ENCODE peak calls at places on chromosome 14, in nine cellular contexts. One of them, this sample, is unnamed.

GRCh38 chr14:23121401-23121800 is 2.3 kb upstream of the CEBPE start:
- DNase-seq in sigmoid colon: peak; percentile 80
- DNase-seq in CD8-positive, alpha-beta T cell: no peak
- DNase-seq in OCI-LY7: peak; percentile 83
- DNase-seq in endothelial cell: peak; percentile 43
- DNase-seq in transverse colon: peak; percentile 36
- DNase-seq in AG09309: peak; percentile 31
- DNase-seq in AG10803: peak; percentile 71
- DNase-seq in fibroblast of pulmonary artery: peak; percentile 87
- DNase-seq in this sample: peak; percentile 82

GRCh38 chr14:21056520-21057163 is 980 bp upstream of the RNASE8 start:
- DNase-seq in fibroblast of pulmonary artery: no peak
- DNase-seq in CD8-positive, alpha-beta T cell: no peak
- DNase-seq in AG09309: no peak
- DNase-seq in AG10803: peak; percentile 84
- DNase-seq in OCI-LY7: no peak
- DNase-seq in transverse colon: peak; percentile 85
- DNase-seq in endothelial cell: no peak
- DNase-seq in sigmoid colon: no peak
- DNase-seq in this sample: no peak

GRCh38 chr14:67357583-67358354 is 1.8 kb downstream of the ATP6V1D start:
- DNase-seq in endothelial cell: no peak
- DNase-seq in sigmoid colon: no peak
- DNase-seq in AG10803: peak; percentile 23
- DNase-seq in fibroblast of pulmonary artery: no peak
- DNase-seq in OCI-LY7: no peak
- DNase-seq in transverse colon: no peak
- DNase-seq in AG09309: no peak
- DNase-seq in CD8-positive, alpha-beta T cell: no peak
- DNase-seq in this sample: no peak

GRCh38 chr14:71266994-71267636 is 359.9 kb downstream of the PCNX1 start:
- DNase-seq in endothelial cell: no peak
- DNase-seq in transverse colon: no peak
- DNase-seq in CD8-positive, alpha-beta T cell: no peak
- DNase-seq in OCI-LY7: no peak
- DNase-seq in sigmoid colon: no peak
- DNase-seq in AG10803: peak; percentile 43
- DNase-seq in fibroblast of pulmonary artery: peak; percentile 31
- DNase-seq in AG09309: peak; percentile 37
- DNase-seq in this sample: no peak

GRCh38 chr14:78805586-78805985 is 635.4 kb downstream of the NRXN3 start:
- DNase-seq in fibroblast of pulmonary artery: no peak
- DNase-seq in CD8-positive, alpha-beta T cell: no peak
- DNase-seq in OCI-LY7: no peak
- DNase-seq in AG09309: no peak
- DNase-seq in sigmoid colon: no peak
- DNase-seq in transverse colon: no peak
- DNase-seq in endothelial cell: no peak
- DNase-seq in AG10803: no peak
- DNase-seq in this sample: no peak

GRCh38 chr14:71532349-71532748 is 399.9 kb upstream of the RGS6 start:
- DNase-seq in transverse colon: no peak
- DNase-seq in OCI-LY7: no peak
- DNase-seq in CD8-positive, alpha-beta T cell: no peak
- DNase-seq in AG10803: peak; percentile 65
- DNase-seq in sigmoid colon: no peak
- DNase-seq in endothelial cell: no peak
- DNase-seq in fibroblast of pulmonary artery: no peak
- DNase-seq in AG09309: peak; percentile 46
- DNase-seq in this sample: no peak

GRCh38 chr14:50605776-50606175 is 45.8 kb downstream of the ATL1 start:
- DNase-seq in sigmoid colon: no peak
- DNase-seq in fibroblast of pulmonary artery: peak; percentile 60
- DNase-seq in transverse colon: no peak
- DNase-seq in endothelial cell: no peak
- DNase-seq in AG09309: no peak
- DNase-seq in AG10803: no peak
- DNase-seq in CD8-positive, alpha-beta T cell: no peak
- DNase-seq in OCI-LY7: no peak
- DNase-seq in this sample: no peak

GRCh38 chr14:62156052-62156451 is 393.8 kb downstream of the SNAPC1 start:
- DNase-seq in endothelial cell: no peak
- DNase-seq in sigmoid colon: no peak
- DNase-seq in AG09309: no peak
- DNase-seq in transverse colon: no peak
- DNase-seq in CD8-positive, alpha-beta T cell: no peak
- DNase-seq in AG10803: no peak
- DNase-seq in fibroblast of pulmonary artery: no peak
- DNase-seq in OCI-LY7: no peak
- DNase-seq in this sample: no peak

GRCh38 chr14:52342849-52343606 is 28.9 kb downstream of the PTGER2 start:
- DNase-seq in AG10803: no peak
- DNase-seq in endothelial cell: no peak
- DNase-seq in transverse colon: no peak
- DNase-seq in AG09309: no peak
- DNase-seq in fibroblast of pulmonary artery: peak; percentile 51
- DNase-seq in CD8-positive, alpha-beta T cell: no peak
- DNase-seq in OCI-LY7: no peak
- DNase-seq in sigmoid colon: no peak
- DNase-seq in this sample: no peak

GRCh38 chr14:36553650-36554260 is 28.7 kb downstream of the NKX2-8 start:
- DNase-seq in fibroblast of pulmonary artery: peak; percentile 63
- DNase-seq in AG10803: peak; percentile 59
- DNase-seq in transverse colon: no peak
- DNase-seq in endothelial cell: no peak
- DNase-seq in CD8-positive, alpha-beta T cell: no peak
- DNase-seq in AG09309: peak; percentile 23
- DNase-seq in OCI-LY7: peak; percentile 59
- DNase-seq in sigmoid colon: no peak
- DNase-seq in this sample: no peak

GRCh38 chr14:52112336-52113018 is 43.6 kb upstream of the NID2 start:
- DNase-seq in fibroblast of pulmonary artery: peak; percentile 30
- DNase-seq in OCI-LY7: no peak
- DNase-seq in sigmoid colon: no peak
- DNase-seq in endothelial cell: no peak
- DNase-seq in CD8-positive, alpha-beta T cell: no peak
- DNase-seq in AG10803: peak; percentile 47
- DNase-seq in transverse colon: no peak
- DNase-seq in AG09309: no peak
- DNase-seq in this sample: no peak

GRCh38 chr14:92988786-92989755 is 66.1 kb downstream of the CHGA start:
- DNase-seq in transverse colon: no peak
- DNase-seq in AG10803: no peak
- DNase-seq in AG09309: no peak
- DNase-seq in sigmoid colon: no peak
- DNase-seq in OCI-LY7: no peak
- DNase-seq in endothelial cell: no peak
- DNase-seq in fibroblast of pulmonary artery: no peak
- DNase-seq in CD8-positive, alpha-beta T cell: no peak
- DNase-seq in this sample: peak; percentile 48

GRCh38 chr14:59919582-59920377 is at the start of gene LRRC9:
- DNase-seq in AG10803: no peak
- DNase-seq in fibroblast of pulmonary artery: peak; percentile 10
- DNase-seq in transverse colon: peak; percentile 14
- DNase-seq in endothelial cell: peak; percentile 84
- DNase-seq in sigmoid colon: no peak
- DNase-seq in OCI-LY7: peak; percentile 5
- DNase-seq in AG09309: no peak
- DNase-seq in CD8-positive, alpha-beta T cell: peak; percentile 56
- DNase-seq in this sample: peak; percentile 76

GRCh38 chr14:59913187-59913586 is 6.8 kb upstream of the LRRC9 start:
- DNase-seq in OCI-LY7: no peak
- DNase-seq in sigmoid colon: no peak
- DNase-seq in AG10803: no peak
- DNase-seq in transverse colon: no peak
- DNase-seq in CD8-positive, alpha-beta T cell: no peak
- DNase-seq in AG09309: no peak
- DNase-seq in fibroblast of pulmonary artery: no peak
- DNase-seq in endothelial cell: no peak
- DNase-seq in this sample: no peak

GRCh38 chr14:59920378-59920683 is 387 bp downstream of the LRRC9 start:
- DNase-seq in endothelial cell: no peak
- DNase-seq in transverse colon: peak; percentile 39
- DNase-seq in OCI-LY7: no peak
- DNase-seq in AG09309: no peak
- DNase-seq in fibroblast of pulmonary artery: no peak
- DNase-seq in sigmoid colon: no peak
- DNase-seq in CD8-positive, alpha-beta T cell: no peak
- DNase-seq in AG10803: no peak
- DNase-seq in this sample: no peak

GRCh38 chr14:59918824-59919581 is 941 bp upstream of the LRRC9 start:
- DNase-seq in AG10803: peak; percentile 31
- DNase-seq in AG09309: no peak
- DNase-seq in sigmoid colon: no peak
- DNase-seq in transverse colon: peak; percentile 12
- DNase-seq in OCI-LY7: peak; percentile 10
- DNase-seq in fibroblast of pulmonary artery: peak; percentile 55
- DNase-seq in CD8-positive, alpha-beta T cell: peak; percentile 12
- DNase-seq in endothelial cell: peak; percentile 28
- DNase-seq in this sample: no peak
- TF ChIP-seq CTCF in AG10803: peak; percentile 61
- TF ChIP-seq CTCF in AG09309: peak; percentile 40
- TF ChIP-seq CTCF in sigmoid colon: no peak
- TF ChIP-seq CTCF in transverse colon: peak; percentile 32
- TF ChIP-seq CTCF in OCI-LY7: peak; percentile 72
- TF ChIP-seq CTCF in fibroblast of pulmonary artery: peak; percentile 50
- TF ChIP-seq CTCF in CD8-positive, alpha-beta T cell: peak; percentile 16
- TF ChIP-seq CTCF in endothelial cell: peak; percentile 72
- TF ChIP-seq CTCF in this sample: peak; percentile 38

DNA sequence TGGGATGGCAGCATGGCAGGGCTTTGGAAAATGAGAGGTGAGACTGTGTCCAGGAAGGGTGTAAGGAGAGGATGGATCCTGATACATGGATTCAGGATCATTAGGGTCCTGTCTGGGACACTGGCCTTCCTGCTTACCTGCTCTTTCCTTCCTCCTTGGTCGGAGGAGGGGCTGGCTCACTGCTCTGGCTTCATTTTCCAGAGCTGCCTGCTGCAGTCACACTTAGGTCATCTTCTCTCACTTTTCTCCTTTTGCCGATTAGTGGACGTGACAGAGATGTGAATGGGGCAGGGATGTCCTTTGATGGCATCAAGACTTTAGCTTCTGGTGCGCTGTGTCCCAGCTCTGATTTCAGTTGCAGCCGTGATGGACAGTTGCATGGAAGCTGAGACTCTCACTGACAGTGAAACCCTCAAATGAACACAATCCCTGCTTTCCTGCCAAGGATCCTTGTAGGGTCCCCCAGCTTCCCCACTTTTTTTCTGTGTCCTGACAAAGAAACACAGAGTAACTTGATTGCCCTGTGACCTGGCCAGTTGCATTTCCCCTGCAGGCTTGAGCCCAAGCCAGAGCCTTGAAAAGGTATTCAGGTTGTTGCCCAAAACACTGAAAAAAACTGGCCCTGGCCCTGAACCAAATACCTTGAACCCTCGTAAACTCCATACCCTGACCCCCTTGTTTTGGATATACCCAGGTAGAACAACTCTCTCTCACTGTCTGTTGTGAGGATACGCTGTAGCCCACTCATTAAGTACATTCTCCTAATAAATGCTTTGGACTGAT is 756 bp upstream of the CIDEB start:
- DNase-seq in endothelial cell: no peak
- DNase-seq in OCI-LY7: no peak
- DNase-seq in transverse colon: no peak
- DNase-seq in AG10803: no peak
- DNase-seq in CD8-positive, alpha-beta T cell: no peak
- DNase-seq in AG09309: no peak
- DNase-seq in sigmoid colon: no peak
- DNase-seq in fibroblast of pulmonary artery: no peak
- DNase-seq in this sample: no peak
- TF ChIP-seq CTCF in endothelial cell: no peak
- TF ChIP-seq CTCF in OCI-LY7: peak; percentile 40
- TF ChIP-seq CTCF in transverse colon: peak; percentile 2
- TF ChIP-seq CTCF in AG10803: no peak
- TF ChIP-seq CTCF in CD8-positive, alpha-beta T cell: peak; percentile 30
- TF ChIP-seq CTCF in AG09309: no peak
- TF ChIP-seq CTCF in sigmoid colon: no peak
- TF ChIP-seq CTCF in fibroblast of pulmonary artery: no peak
- TF ChIP-seq CTCF in this sample: peak; percentile 31

GRCh38 chr14:103091883-103092222 is 2.7 kb upstream of the EXOC3L4 start:
- DNase-seq in OCI-LY7: no peak
- DNase-seq in AG09309: no peak
- DNase-seq in AG10803: no peak
- DNase-seq in CD8-positive, alpha-beta T cell: no peak
- DNase-seq in sigmoid colon: no peak
- DNase-seq in endothelial cell: no peak
- DNase-seq in transverse colon: no peak
- DNase-seq in fibroblast of pulmonary artery: no peak
- DNase-seq in this sample: no peak
- TF ChIP-seq CTCF in OCI-LY7: peak; percentile 41
- TF ChIP-seq CTCF in AG09309: no peak
- TF ChIP-seq CTCF in AG10803: no peak
- TF ChIP-seq CTCF in CD8-positive, alpha-beta T cell: no peak
- TF ChIP-seq CTCF in sigmoid colon: no peak
- TF ChIP-seq CTCF in endothelial cell: no peak
- TF ChIP-seq CTCF in transverse colon: no peak
- TF ChIP-seq CTCF in fibroblast of pulmonary artery: no peak
- TF ChIP-seq CTCF in this sample: no peak

GRCh38 chr14:54901380-54902142 is 1.1 kb downstream of the GCH1 start:
- DNase-seq in sigmoid colon: peak; percentile 68
- DNase-seq in endothelial cell: no peak
- DNase-seq in AG09309: no peak
- DNase-seq in fibroblast of pulmonary artery: no peak
- DNase-seq in AG10803: no peak
- DNase-seq in transverse colon: peak; percentile 29
- DNase-seq in CD8-positive, alpha-beta T cell: peak; percentile 22
- DNase-seq in OCI-LY7: peak; percentile 13
- DNase-seq in this sample: peak; percentile 77

GRCh38 chr14:54902521-54903420 is at the start of gene GCH1:
- DNase-seq in fibroblast of pulmonary artery: peak; percentile 54
- DNase-seq in endothelial cell: peak; percentile 88
- DNase-seq in sigmoid colon: peak; percentile 71
- DNase-seq in AG09309: no peak
- DNase-seq in OCI-LY7: peak; percentile 86
- DNase-seq in AG10803: no peak
- DNase-seq in transverse colon: peak; percentile 89
- DNase-seq in CD8-positive, alpha-beta T cell: peak; percentile 66
- DNase-seq in this sample: peak; percentile 93

GRCh38 chr14:54906075-54906474 is 3.4 kb upstream of the GCH1 start:
- DNase-seq in sigmoid colon: no peak
- DNase-seq in AG10803: no peak
- DNase-seq in transverse colon: no peak
- DNase-seq in endothelial cell: no peak
- DNase-seq in OCI-LY7: no peak
- DNase-seq in AG09309: no peak
- DNase-seq in fibroblast of pulmonary artery: no peak
- DNase-seq in CD8-positive, alpha-beta T cell: no peak
- DNase-seq in this sample: no peak

DNA sequence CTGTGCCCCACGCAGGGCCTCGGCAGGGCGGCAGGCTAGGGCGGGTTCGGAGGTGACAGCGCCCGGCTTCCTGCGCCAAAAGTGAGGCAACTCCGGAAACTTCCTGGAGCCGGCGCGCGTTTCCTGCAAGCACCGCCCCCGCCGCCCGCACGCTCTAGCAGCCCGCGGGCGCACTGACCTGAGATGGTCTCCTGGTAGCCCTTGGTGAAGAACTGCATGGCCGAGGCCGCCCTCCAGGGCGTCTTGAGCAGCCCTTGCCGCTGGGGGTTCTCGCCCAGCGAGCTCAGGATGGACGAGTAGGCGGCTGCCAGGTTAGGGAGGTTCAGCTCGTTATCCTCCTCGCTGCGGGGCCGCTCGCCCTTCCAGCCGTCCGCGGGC is 494 bp downstream of the GCH1 start:
- DNase-seq in fibroblast of pulmonary artery: peak; percentile 67
- DNase-seq in sigmoid colon: peak; percentile 87
- DNase-seq in endothelial cell: peak; percentile 77
- DNase-seq in CD8-positive, alpha-beta T cell: peak; percentile 84
- DNase-seq in AG10803: peak; percentile 44
- DNase-seq in transverse colon: peak; percentile 85
- DNase-seq in OCI-LY7: peak; percentile 82
- DNase-seq in AG09309: no peak
- DNase-seq in this sample: peak; percentile 95
- TF ChIP-seq CTCF in fibroblast of pulmonary artery: no peak
- TF ChIP-seq CTCF in sigmoid colon: no peak
- TF ChIP-seq CTCF in endothelial cell: no peak
- TF ChIP-seq CTCF in CD8-positive, alpha-beta T cell: no peak
- TF ChIP-seq CTCF in AG10803: no peak
- TF ChIP-seq CTCF in transverse colon: no peak
- TF ChIP-seq CTCF in OCI-LY7: peak; percentile 13
- TF ChIP-seq CTCF in AG09309: no peak
- TF ChIP-seq CTCF in this sample: no peak